ENCODE peak calls at places on chromosomes 7 and 10, in seven cellular contexts. K is progenitor cell of endocrine pancreas; V is ACHN; G is stimulated activated CD4-positive, alpha-beta T cell treated with anti-CD3 and anti-CD28 coated beads, Interleukin-4, amount 100 ng/mL, for 1 hour; Z is heart right ventricle; E is GM19239; L is T-helper 2 cell treated with Interferon-gamma antibody and Interleukin-4, amounts not matched to agents 5 μg/mL and 100 μg/mL, for 36 hours. D is an unnamed sample.

GRCh38 chr7:132592238-132592946 is 16.1 kb upstream of the PLXNA4 start:
- DNase-seq in K (no peak), V (no peak), G (no peak), Z (no peak), E (no peak), L (no peak), D (no peak)

GRCh38 chr10:132813001-132813401 is 27.1 kb upstream of the NKX6-2 start:
- DNase-seq in K (no peak), V (no peak), G (no peak), Z (no peak), E (no peak), L (no peak), D (no peak)

GRCh38 chr7:3065724-3066143 is 22.1 kb upstream of the CARD11 start:
- DNase-seq in K (peak; percentile 18), V (peak; percentile 63), G (peak; percentile 56), Z (peak; percentile 18), E (peak; percentile 50), L (peak; percentile 62), D (no peak)

GRCh38 chr7:155258233-155258575 is 39.5 kb upstream of the INSIG1 start:
- DNase-seq in K (no peak), V (peak; percentile 92), G (no peak), Z (no peak), E (no peak), L (no peak), D (no peak)

GRCh38 chr7:13106513-13106912 is 419.1 kb downstream of the ARL4A start:
- DNase-seq in K (no peak), V (no peak), G (no peak), Z (no peak), E (no peak), L (no peak), D (no peak)

GRCh38 chr7:25318077-25318476 is 89.8 kb upstream of the NPVF start:
- DNase-seq in K (no peak), V (no peak), G (no peak), Z (no peak), E (no peak), L (no peak), D (no peak)

GRCh38 chr7:157769870-157770213 is 433.0 kb downstream of the DNAJB6 start:
- DNase-seq in K (no peak), V (no peak), G (no peak), Z (no peak), E (no peak), L (no peak), D (no peak)

GRCh38 chr10:102678842-102679289 is 34.6 kb downstream of the TRIM8 start:
- DNase-seq in K (peak; percentile 70), V (peak; percentile 75), G (no peak), Z (peak; percentile 70), E (no peak), L (peak; percentile 30), D (no peak)

GRCh38 chr10:124486635-124487034 is 25.0 kb downstream of the LHPP start:
- DNase-seq in K (no peak), V (no peak), G (no peak), Z (no peak), E (no peak), L (no peak), D (no peak)

GRCh38 chr7:68265258-68265657 is 1268.6 kb downstream of the TYW1 start:
- DNase-seq in K (no peak), V (no peak), G (no peak), Z (no peak), E (no peak), L (no peak), D (no peak)

GRCh38 chr10:77873558-77874380 is 52.8 kb downstream of the DLG5 start:
- DNase-seq in K (no peak), V (peak; percentile 12), G (peak; percentile 6), Z (no peak), E (peak; percentile 62), L (peak; percentile 53), D (no peak)

GRCh38 chr7:154880512-154880911 is 122.4 kb downstream of the PAXIP1 start:
- DNase-seq in K (no peak), V (no peak), G (no peak), Z (no peak), E (no peak), L (no peak), D (no peak)

GRCh38 chr10:35058134-35058533 is 32.0 kb downstream of the CUL2 start:
- DNase-seq in K (no peak), V (peak; percentile 92), G (no peak), Z (no peak), E (peak; percentile 36), L (no peak), D (no peak)

GRCh38 chr10:112389147-112389822 is 15.4 kb downstream of the ACSL5 start:
- DNase-seq in K (no peak), V (peak; percentile 42), G (peak; percentile 48), Z (no peak), E (no peak), L (peak; percentile 76), D (no peak)

GRCh38 chr7:55241958-55242357 is 123.2 kb upstream of the LANCL2 start:
- DNase-seq in K (no peak), V (no peak), G (no peak), Z (no peak), E (no peak), L (no peak), D (no peak)

GRCh38 chr10:116690356-116691078 is 51.8 kb downstream of the HSPA12A start:
- DNase-seq in K (no peak), V (no peak), G (no peak), Z (peak; percentile 37), E (no peak), L (no peak), D (no peak)

GRCh38 chr10:92173996-92174395 is 116.9 kb downstream of the CPEB3 start:
- DNase-seq in K (no peak), V (no peak), G (no peak), Z (no peak), E (no peak), L (no peak), D (no peak)

GRCh38 chr10:11339013-11339412 is 272.4 kb downstream of the USP6NL start:
- DNase-seq in K (no peak), V (no peak), G (no peak), Z (no peak), E (no peak), L (no peak), D (no peak)